ENCODE peak calls at places on chromosome 15, in six cellular contexts. H, X, V, C, Z and Y are unnamed samples.

GRCh38 chr15:70608156-70608555 is 155.2 kb downstream of the UACA start:
- DNase-seq in H (no peak), X (no peak), V (no peak), C (peak; percentile 69), Z (no peak), Y (no peak)

GRCh38 chr15:99408236-99409096 is 157.2 kb downstream of the LRRC28 start:
- DNase-seq in H (no peak), X (no peak), V (no peak), C (peak; percentile 94), Z (no peak), Y (no peak)

GRCh38 chr15:79170256-79170664 is 79.7 kb upstream of the RASGRF1 start:
- DNase-seq in H (peak; percentile 55), X (no peak), V (no peak), C (no peak), Z (no peak), Y (no peak)

GRCh38 chr15:41927516-41927915 is 33.7 kb upstream of the SPTBN5 start:
- DNase-seq in H (no peak), X (no peak), V (no peak), C (no peak), Z (no peak), Y (no peak)

GRCh38 chr15:78109156-78109555 is 16.8 kb downstream of the SH2D7 start:
- DNase-seq in H (no peak), X (no peak), V (no peak), C (no peak), Z (no peak), Y (no peak)

GRCh38 chr15:101225658-101226057 is 26.2 kb downstream of the CHSY1 start:
- DNase-seq in H (no peak), X (no peak), V (no peak), C (no peak), Z (no peak), Y (no peak)

GRCh38 chr15:40415226-40415625 is 9.6 kb downstream of the IVD start:
- DNase-seq in H (no peak), X (no peak), V (no peak), C (no peak), Z (no peak), Y (no peak)

GRCh38 chr15:72117448-72117697 is 577 bp downstream of the MYO9A start:
- DNase-seq in H (peak; percentile 87), X (peak; percentile 42), V (peak; percentile 31), C (peak; percentile 83), Z (peak; percentile 40), Y (peak; percentile 33)

GRCh38 chr15:63435416-63435815 is 53.8 kb upstream of the CA12 start:
- DNase-seq in H (no peak), X (no peak), V (no peak), C (no peak), Z (no peak), Y (no peak)

GRCh38 chr15:71455107-71455506 is 339.8 kb downstream of the THSD4 start:
- DNase-seq in H (no peak), X (no peak), V (no peak), C (no peak), Z (no peak), Y (no peak)

GRCh38 chr15:40046721-40047412 is 7.9 kb upstream of the SRP14 start:
- DNase-seq in H (no peak), X (no peak), V (no peak), C (peak; percentile 74), Z (no peak), Y (no peak)

GRCh38 chr15:51669381-51669780 is 11.9 kb upstream of the SCG3 start:
- DNase-seq in H (no peak), X (no peak), V (no peak), C (no peak), Z (no peak), Y (no peak)